ENCODE peak calls at places on chromosomes 3 and 15, in seven cellular contexts. A, V, Q, M, T, K and L are unnamed samples.

GRCh38 chr3:172129868-172130751 is 90.7 kb downstream of the FNDC3B start:
- DNase-seq in V (no peak), Q (peak; percentile 51), A (peak; percentile 93), T (peak; percentile 25), K (peak; percentile 98), M (peak; percentile 96), L (no peak)

GRCh38 chr3:52028572-52028971 is 27.8 kb downstream of the DUSP7 start:
- DNase-seq in A (peak; percentile 44), Q (no peak), K (no peak), T (no peak), M (no peak), V (no peak), L (no peak)

GRCh38 chr15:99507016-99507731 is 58.6 kb upstream of the MEF2A start:
- DNase-seq in T (no peak), M (no peak), K (peak; percentile 38), A (peak; percentile 17), V (peak; percentile 67), Q (no peak), L (no peak)

GRCh38 chr3:42804831-42805821 is 836 bp upstream of the HIGD1A start:
- DNase-seq in V (peak; percentile 13), K (no peak), A (no peak), T (no peak), Q (no peak), M (no peak), L (no peak)

GRCh38 chr15:66588537-66588936 is 22.7 kb upstream of the LCTL start:
- DNase-seq in M (no peak), T (no peak), Q (no peak), A (no peak), V (peak; percentile 13), K (no peak), L (no peak)

GRCh38 chr3:190073264-190073663 is 47.4 kb downstream of the P3H2 start:
- DNase-seq in T (no peak), V (no peak), A (no peak), M (no peak), Q (no peak), K (no peak), L (no peak)

GRCh38 chr15:63015618-63016017 is 26.9 kb upstream of the TPM1 start:
- DNase-seq in T (no peak), K (no peak), V (no peak), A (peak; percentile 83), M (peak; percentile 49), Q (no peak), L (no peak)

GRCh38 chr3:56987238-56987932 is 73.1 kb upstream of the SPATA12 start:
- DNase-seq in K (no peak), Q (no peak), A (no peak), T (no peak), V (no peak), M (no peak), L (no peak)

GRCh38 chr3:175129126-175129525 is 270.0 kb downstream of the NAALADL2 start:
- DNase-seq in M (no peak), V (no peak), K (no peak), A (no peak), T (no peak), Q (no peak), L (no peak)

GRCh38 chr3:10479311-10479710 is 26.1 kb downstream of the ATP2B2 start:
- DNase-seq in M (no peak), K (no peak), T (no peak), A (no peak), V (no peak), Q (no peak), L (no peak)

GRCh38 chr3:150384517-150385212 is 23.4 kb upstream of the TSC22D2 start:
- DNase-seq in V (no peak), T (peak; percentile 9), A (no peak), M (no peak), K (no peak), Q (peak; percentile 66), L (no peak)

GRCh38 chr3:154926721-154927120 is 153.4 kb upstream of the MME start:
- DNase-seq in T (no peak), K (no peak), M (no peak), A (no peak), Q (no peak), V (no peak), L (no peak)

GRCh38 chr3:107675233-107675900 is 152.6 kb downstream of the BBX start:
- DNase-seq in Q (no peak), T (no peak), A (no peak), V (no peak), M (no peak), K (no peak), L (no peak)

GRCh38 chr3:126847061-126847460 is 135.9 kb upstream of the PLXNA1 start:
- DNase-seq in Q (no peak), T (no peak), V (no peak), A (no peak), K (no peak), M (no peak), L (no peak)